ENCODE peak calls at places on chromosomes 7 and 10, in nine cellular contexts. H is ELR; B is A549; V is PC-9; U is kidney epithelial cell; Y is hypothalamus; Q is SIG-M5; D is cardiac muscle cell; A is central memory CD4-positive, alpha-beta T cell. N is an unnamed sample.

GRCh38 chr10:24901686-24902399 is 50.6 kb downstream of the PRTFDC1 start:
- DNase-seq in H (peak), Q (no peak), V (peak), U (peak), B (peak), Y (no peak), D (no peak), A (no peak), N (peak)

GRCh38 chr7:38685851-38686250 is 54.7 kb upstream of the AMPH start:
- DNase-seq in V (no peak), D (no peak), U (no peak), Y (no peak), A (no peak), B (no peak), Q (no peak), H (no peak), N (no peak)

GRCh38 chr10:76738991-76739390 is 898.6 kb downstream of the KCNMA1 start:
- DNase-seq in H (no peak), A (no peak), V (no peak), Q (no peak), U (no peak), Y (peak), B (no peak), D (no peak), N (no peak)

GRCh38 chr10:61994404-61995031 is 93.0 kb downstream of the ARID5B start:
- DNase-seq in H (no peak), D (no peak), U (no peak), B (no peak), Q (no peak), Y (no peak), V (no peak), A (no peak), N (no peak)

GRCh38 chr7:141409911-141410329 is 141.3 kb upstream of the AGK start:
- DNase-seq in D (no peak), H (no peak), B (no peak), Y (peak), A (no peak), Q (no peak), U (no peak), V (no peak), N (no peak)

GRCh38 chr10:5396545-5396944 is 8.1 kb downstream of the TUBAL3 start:
- DNase-seq in V (no peak), B (no peak), A (no peak), Y (peak), U (no peak), D (no peak), Q (no peak), H (no peak), N (no peak)

GRCh38 chr10:20993387-20994170 is 96.5 kb upstream of the NEBL start:
- DNase-seq in D (no peak), V (peak), U (no peak), H (no peak), B (no peak), Q (no peak), Y (no peak), A (no peak), N (no peak)

GRCh38 chr7:155252388-155252957 is 45.2 kb upstream of the INSIG1 start:
- DNase-seq in A (no peak), B (no peak), U (no peak), D (no peak), Q (no peak), Y (no peak), V (no peak), H (peak), N (no peak)

GRCh38 chr10:11208908-11209809 is 191.5 kb downstream of the CELF2 start:
- DNase-seq in A (peak), V (no peak), H (no peak), Q (no peak), B (no peak), D (no peak), U (no peak), Y (no peak), N (no peak)

GRCh38 chr7:87934699-87935372 is 785 bp downstream of the ADAM22 start:
- DNase-seq in B (peak), U (no peak), D (peak), A (peak), Q (no peak), H (peak), V (no peak), Y (peak), N (peak)

GRCh38 chr7:148670807-148671206 is 27.9 kb upstream of the CUL1 start:
- DNase-seq in V (no peak), D (no peak), Q (no peak), A (no peak), H (no peak), U (no peak), B (no peak), Y (no peak), N (no peak)

GRCh38 chr10:43155716-43156115 is 17.5 kb downstream of the CSGALNACT2 start:
- DNase-seq in A (no peak), D (no peak), Q (no peak), V (no peak), Y (no peak), B (no peak), U (no peak), H (no peak), N (no peak)

GRCh38 chr7:137151056-137151731 is 192.3 kb downstream of the PTN start:
- DNase-seq in Q (no peak), Y (no peak), A (no peak), H (peak), B (no peak), D (peak), V (no peak), U (no peak), N (no peak)

GRCh38 chr10:133126431-133127290 is 33.4 kb upstream of the KNDC1 start:
- DNase-seq in D (no peak), A (no peak), V (no peak), Y (no peak), B (no peak), Q (no peak), U (no peak), H (no peak), N (no peak)

GRCh38 chr10:2978111-2978510 is 89.2 kb upstream of the PFKP start:
- DNase-seq in A (no peak), Q (no peak), D (peak), H (peak), U (no peak), B (peak), V (no peak), Y (no peak), N (peak)

GRCh38 chr7:40826419-40827216 is 691.8 kb downstream of the SUGCT start:
- DNase-seq in H (peak), D (no peak), Q (no peak), U (no peak), B (no peak), Y (no peak), A (no peak), V (no peak), N (no peak)

N was measured in D341Med.